ENCODE peak calls at places on chromosomes 1 and 21, in four cellular contexts. One of them, this sample, is unnamed.

GRCh38 chr1:118116401-118116800 is 68.6 kb downstream of the SPAG17 start:
- DNase-seq in adrenal gland: no peak
- DNase-seq in sigmoid colon: no peak
- DNase-seq in tibial artery: peak
- DNase-seq in this sample: no peak

GRCh38 chr1:22582670-22583635 is 19.7 kb downstream of the EPHA8 start:
- DNase-seq in adrenal gland: peak
- DNase-seq in sigmoid colon: no peak
- DNase-seq in tibial artery: no peak
- DNase-seq in this sample: no peak

GRCh38 chr21:29413683-29414082 is 115.0 kb downstream of the BACH1 start:
- DNase-seq in adrenal gland: no peak
- DNase-seq in sigmoid colon: no peak
- DNase-seq in tibial artery: no peak
- DNase-seq in this sample: no peak

GRCh38 chr1:147273409-147274307 is 31.2 kb downstream of the CHD1L start:
- DNase-seq in adrenal gland: no peak
- DNase-seq in sigmoid colon: no peak
- DNase-seq in tibial artery: peak
- DNase-seq in this sample: no peak

GRCh38 chr1:121418369-121419049 is 233.7 kb downstream of the SRGAP2C start:
- DNase-seq in adrenal gland: no peak
- DNase-seq in sigmoid colon: no peak
- DNase-seq in tibial artery: no peak
- DNase-seq in this sample: no peak

GRCh38 chr1:18561967-18562366 is 68.7 kb upstream of the PAX7 start:
- DNase-seq in adrenal gland: no peak
- DNase-seq in sigmoid colon: no peak
- DNase-seq in tibial artery: no peak
- DNase-seq in this sample: no peak

GRCh38 chr21:27648560-27648959 is 681.7 kb upstream of the ADAMTS5 start:
- DNase-seq in adrenal gland: no peak
- DNase-seq in sigmoid colon: no peak
- DNase-seq in tibial artery: no peak
- DNase-seq in this sample: no peak

GRCh38 chr1:65265296-65266271 is 43.8 kb upstream of the DNAJC6 start:
- DNase-seq in adrenal gland: peak
- DNase-seq in sigmoid colon: no peak
- DNase-seq in tibial artery: peak
- DNase-seq in this sample: peak

GRCh38 chr1:234839663-234840062 is 229.7 kb upstream of the IRF2BP2 start:
- DNase-seq in adrenal gland: no peak
- DNase-seq in sigmoid colon: no peak
- DNase-seq in tibial artery: no peak
- DNase-seq in this sample: no peak

GRCh38 chr1:17831619-17832018 is 76.5 kb downstream of the ACTL8 start:
- DNase-seq in adrenal gland: no peak
- DNase-seq in sigmoid colon: no peak
- DNase-seq in tibial artery: no peak
- DNase-seq in this sample: peak

GRCh38 chr1:241525026-241525425 is 5.5 kb upstream of the FH start:
- DNase-seq in adrenal gland: no peak
- DNase-seq in sigmoid colon: no peak
- DNase-seq in tibial artery: no peak
- DNase-seq in this sample: no peak

GRCh38 chr1:115404936-115405335 is 66.9 kb upstream of the NGF start:
- DNase-seq in adrenal gland: no peak
- DNase-seq in sigmoid colon: no peak
- DNase-seq in tibial artery: no peak
- DNase-seq in this sample: no peak

GRCh38 chr1:152539901-152540300 is 25.6 kb downstream of the CRCT1 start:
- DNase-seq in adrenal gland: no peak
- DNase-seq in sigmoid colon: no peak
- DNase-seq in tibial artery: no peak
- DNase-seq in this sample: no peak

GRCh38 chr1:58618303-58618702 is 41.3 kb upstream of the TACSTD2 start:
- DNase-seq in adrenal gland: peak
- DNase-seq in sigmoid colon: peak
- DNase-seq in tibial artery: peak
- DNase-seq in this sample: no peak

GRCh38 chr1:246689409-246689997 is 34.7 kb upstream of the SCCPDH start:
- DNase-seq in adrenal gland: peak
- DNase-seq in sigmoid colon: peak
- DNase-seq in tibial artery: no peak
- DNase-seq in this sample: no peak

GRCh38 chr21:38956006-38956405 is 150.3 kb downstream of the ETS2 start:
- DNase-seq in adrenal gland: no peak
- DNase-seq in sigmoid colon: no peak
- DNase-seq in tibial artery: no peak
- DNase-seq in this sample: no peak

GRCh38 chr21:36478207-36478701 is 1.7 kb downstream of the CLDN14 start:
- DNase-seq in adrenal gland: no peak
- DNase-seq in sigmoid colon: no peak
- DNase-seq in tibial artery: no peak
- DNase-seq in this sample: no peak

GRCh38 chr1:18285533-18285924 is 177.9 kb downstream of the IGSF21 start:
- DNase-seq in adrenal gland: no peak
- DNase-seq in sigmoid colon: no peak
- DNase-seq in tibial artery: no peak
- DNase-seq in this sample: no peak

GRCh38 chr1:154848983-154849382 is 21.1 kb downstream of the KCNN3 start:
- DNase-seq in adrenal gland: no peak
- DNase-seq in sigmoid colon: no peak
- DNase-seq in tibial artery: no peak
- DNase-seq in this sample: no peak

GRCh38 chr21:15520811-15521643 is 208.8 kb upstream of the USP25 start:
- DNase-seq in adrenal gland: no peak
- DNase-seq in sigmoid colon: no peak
- DNase-seq in tibial artery: no peak
- DNase-seq in this sample: no peak

GRCh38 chr1:101282314-101283087 is 45.7 kb downstream of the S1PR1 start:
- DNase-seq in adrenal gland: no peak
- DNase-seq in sigmoid colon: no peak
- DNase-seq in tibial artery: no peak
- DNase-seq in this sample: no peak

DNA sequence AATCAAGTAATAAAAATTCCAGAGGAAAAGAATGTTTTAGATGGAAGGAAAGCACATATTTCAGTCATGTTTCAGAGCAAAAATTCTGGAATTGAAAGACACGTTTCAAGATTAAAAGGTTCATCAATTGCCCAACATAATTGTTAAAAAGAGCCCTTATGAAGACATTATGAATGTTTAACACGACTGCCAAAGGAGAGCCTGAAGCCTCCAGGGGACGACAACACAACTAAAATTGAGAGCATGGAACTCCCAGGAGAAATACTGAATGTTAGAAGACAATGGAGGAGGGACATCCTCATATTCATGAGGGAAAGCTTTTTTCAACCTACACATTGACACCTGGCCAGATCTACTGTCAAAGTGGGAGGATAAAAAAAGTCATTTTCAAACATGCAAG is 16.0 kb downstream of the OR2T11 start:
- DNase-seq in adrenal gland: peak
- DNase-seq in sigmoid colon: no peak
- DNase-seq in tibial artery: peak
- DNase-seq in this sample: no peak
- TF ChIP-seq CTCF in adrenal gland: peak
- TF ChIP-seq CTCF in sigmoid colon: peak
- TF ChIP-seq CTCF in tibial artery: no peak
- TF ChIP-seq CTCF in this sample: no peak

DNA sequence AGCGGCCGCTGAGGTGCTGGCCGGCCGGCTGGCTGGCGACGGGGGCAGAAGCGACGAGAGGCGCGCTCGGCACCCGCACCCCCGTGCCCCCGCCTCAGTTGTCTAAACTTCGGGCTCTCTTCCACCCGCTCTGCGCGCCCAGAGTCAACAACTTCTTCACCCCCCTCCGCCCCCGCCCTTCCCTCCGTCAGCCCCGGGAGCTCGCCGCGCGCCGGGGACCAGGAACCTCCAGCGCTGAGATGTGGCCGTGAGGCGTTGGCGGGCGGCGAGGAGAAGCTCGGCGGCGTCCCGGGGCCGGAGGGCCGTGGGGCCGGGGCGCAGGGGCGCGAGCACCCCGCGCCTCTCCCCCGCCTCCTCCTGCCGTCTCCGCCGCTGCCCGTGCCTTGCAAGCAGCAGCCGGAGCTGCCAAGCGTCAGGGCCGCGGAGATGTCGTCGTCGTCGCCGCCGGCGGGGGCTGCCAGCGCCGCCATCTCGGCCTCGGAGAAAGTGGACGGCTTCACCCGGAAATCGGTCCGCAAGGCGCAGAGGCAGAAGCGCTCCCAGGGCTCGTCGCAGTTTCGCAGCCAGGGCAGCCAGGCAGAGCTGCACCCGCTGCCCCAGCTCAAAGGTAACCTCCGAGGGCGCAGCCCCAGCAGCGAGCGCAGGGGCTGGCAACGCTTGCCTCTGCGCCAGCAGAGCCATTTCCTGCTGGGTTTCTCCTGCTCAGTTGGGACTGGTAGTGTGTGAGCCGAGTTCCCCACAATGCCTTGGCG is 651 bp downstream of the PPP2R5A start:
- DNase-seq in adrenal gland: peak
- DNase-seq in sigmoid colon: peak
- DNase-seq in tibial artery: peak
- DNase-seq in this sample: peak
- TF ChIP-seq CTCF in adrenal gland: no peak
- TF ChIP-seq CTCF in sigmoid colon: no peak
- TF ChIP-seq CTCF in tibial artery: no peak
- TF ChIP-seq CTCF in this sample: no peak

DNA sequence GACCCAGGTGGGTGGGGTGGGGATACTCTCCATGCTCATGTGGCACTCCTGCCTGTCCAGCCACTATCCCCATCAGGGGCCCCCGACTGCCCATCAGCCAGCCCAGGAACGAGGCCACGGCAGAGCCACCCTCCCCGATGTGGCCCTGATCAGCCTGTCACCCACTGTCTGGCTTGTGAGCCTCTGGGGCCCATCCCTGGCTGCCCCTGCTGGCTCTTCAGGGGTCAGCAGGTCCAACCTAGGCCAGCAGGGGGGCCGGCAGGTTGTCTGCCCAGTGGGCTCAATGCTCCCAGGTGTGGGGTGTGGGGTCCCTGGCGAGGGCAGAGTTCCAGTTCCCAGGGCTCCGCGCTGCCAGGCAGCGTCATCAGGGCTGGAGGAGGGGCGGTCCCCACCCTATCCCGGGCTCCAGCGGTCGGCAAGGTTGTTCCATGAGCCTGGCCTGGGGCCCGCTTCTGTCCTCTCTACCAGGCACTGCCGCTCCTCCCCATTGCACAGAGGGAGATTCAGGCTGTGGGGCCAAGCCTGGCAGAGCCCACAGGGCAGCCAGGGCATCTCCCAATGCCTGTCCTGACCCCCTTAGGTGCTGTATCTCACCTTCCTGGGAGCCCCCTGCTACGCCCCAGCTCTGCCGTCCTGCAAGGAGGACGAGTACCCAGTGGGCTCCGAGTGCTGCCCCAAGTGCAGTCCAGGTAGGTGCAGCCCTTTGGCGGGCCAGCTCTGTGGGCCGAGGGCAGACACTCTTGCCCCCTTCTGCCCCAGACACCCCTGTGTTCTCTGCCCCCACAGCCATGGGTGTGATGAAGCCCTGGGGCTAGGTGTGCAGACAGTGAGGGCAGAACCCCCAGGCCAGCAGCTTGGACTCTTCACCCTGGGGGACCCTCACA is 1.2 kb downstream of the TNFRSF14 start:
- DNase-seq in adrenal gland: no peak
- DNase-seq in sigmoid colon: no peak
- DNase-seq in tibial artery: no peak
- DNase-seq in this sample: no peak
- TF ChIP-seq CTCF in adrenal gland: no peak
- TF ChIP-seq CTCF in sigmoid colon: no peak
- TF ChIP-seq CTCF in tibial artery: no peak
- TF ChIP-seq CTCF in this sample: no peak

DNA sequence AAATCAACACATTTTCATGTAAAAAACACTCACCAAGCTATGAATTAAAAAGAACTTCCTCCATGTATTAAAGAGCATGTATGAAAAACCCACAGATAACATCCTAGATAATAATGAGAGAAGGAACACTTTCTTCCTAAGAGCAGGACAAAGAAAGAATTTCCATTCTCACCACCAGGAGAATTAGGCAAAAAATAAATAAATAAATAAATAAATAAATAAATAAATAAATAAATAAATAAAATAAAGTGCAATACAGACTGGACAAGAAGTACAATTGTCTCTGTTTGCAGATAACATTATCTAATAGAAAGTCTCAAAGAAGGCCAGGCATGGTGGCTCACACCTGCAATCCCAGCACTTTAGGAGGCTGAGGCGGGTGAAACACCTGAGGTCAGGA is 218.2 kb downstream of the BRINP3 start:
- DNase-seq in adrenal gland: no peak
- DNase-seq in sigmoid colon: no peak
- DNase-seq in tibial artery: no peak
- DNase-seq in this sample: no peak
- TF ChIP-seq CTCF in adrenal gland: no peak
- TF ChIP-seq CTCF in sigmoid colon: no peak
- TF ChIP-seq CTCF in tibial artery: no peak
- TF ChIP-seq CTCF in this sample: peak

DNA sequence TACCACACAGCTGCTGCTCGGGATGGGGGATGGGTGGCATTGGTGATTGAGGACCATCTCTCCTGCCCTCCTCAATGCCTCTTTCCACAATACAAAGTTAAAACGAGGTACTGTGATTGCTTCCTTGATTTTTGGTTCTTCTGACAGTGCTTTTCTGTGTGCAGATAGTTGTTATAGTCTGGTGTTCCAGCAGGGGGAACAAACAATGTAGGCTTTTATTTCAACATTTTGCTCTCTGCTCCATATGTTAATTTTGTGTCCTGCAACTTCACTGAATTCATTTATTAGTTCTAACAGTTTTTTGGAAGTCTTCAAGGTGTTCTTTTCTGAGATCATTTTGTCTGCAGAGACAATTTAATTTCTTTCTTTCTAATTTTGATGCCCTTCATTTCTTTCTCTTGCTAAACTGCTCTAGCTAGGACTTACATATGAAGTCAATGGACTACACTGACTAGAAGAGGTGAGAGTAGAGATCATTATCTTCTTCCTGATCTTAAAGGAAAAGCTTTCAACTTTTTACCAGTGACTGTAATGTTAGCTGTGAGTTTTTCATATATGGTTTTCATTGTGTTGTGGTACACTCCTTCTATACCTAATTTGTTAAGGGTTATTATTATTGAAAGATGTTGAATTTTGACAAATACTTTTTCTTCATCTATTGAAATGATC is 45.4 kb downstream of the TNFSF18 start:
- DNase-seq in adrenal gland: no peak
- DNase-seq in sigmoid colon: no peak
- DNase-seq in tibial artery: no peak
- DNase-seq in this sample: no peak
- TF ChIP-seq CTCF in adrenal gland: no peak
- TF ChIP-seq CTCF in sigmoid colon: no peak
- TF ChIP-seq CTCF in tibial artery: no peak
- TF ChIP-seq CTCF in this sample: no peak

DNA sequence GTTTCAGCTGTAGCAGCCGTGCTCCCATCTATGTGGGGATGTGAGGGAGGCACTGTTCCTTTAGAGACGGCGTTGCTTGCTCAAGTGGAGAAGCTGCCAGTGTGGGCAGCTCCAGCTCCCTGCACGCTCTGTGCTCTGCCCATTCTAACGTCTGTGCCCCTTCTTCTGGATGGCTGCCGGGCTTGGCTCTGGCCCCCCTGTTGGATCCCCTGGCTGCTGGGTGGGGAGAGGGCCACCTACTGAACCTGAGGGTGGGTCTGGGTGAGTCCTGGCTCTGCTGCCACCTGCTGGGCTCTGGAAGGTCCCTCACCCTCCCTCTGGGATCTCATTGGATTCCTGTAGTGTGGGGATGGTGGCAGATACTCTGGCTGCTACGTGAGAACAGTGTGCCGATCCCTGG is 5.0 kb downstream of the PFKL start:
- DNase-seq in adrenal gland: peak
- DNase-seq in sigmoid colon: no peak
- DNase-seq in tibial artery: no peak
- DNase-seq in this sample: peak
- TF ChIP-seq CTCF in adrenal gland: peak
- TF ChIP-seq CTCF in sigmoid colon: peak
- TF ChIP-seq CTCF in tibial artery: peak
- TF ChIP-seq CTCF in this sample: peak

This sample was measured in mesothelial cell of epicardium.